ENCODE peak calls at places on chromosomes 7 and 10, in five cellular contexts. Q, T, X, K and L are unnamed samples.

GRCh38 chr7:139798221-139798620 is 20.4 kb upstream of the HIPK2 start:
- DNase-seq in Q (no peak), T (no peak), X (no peak), K (no peak), L (no peak)

GRCh38 chr7:27138987-27139334 is 4.5 kb downstream of the HOXA5 start:
- DNase-seq in Q (no peak), T (no peak), X (no peak), K (no peak), L (no peak)

GRCh38 chr7:151518105-151518780 is 1.5 kb downstream of the RHEB start:
- DNase-seq in Q (no peak), T (peak), X (no peak), K (peak), L (no peak)

GRCh38 chr10:44333511-44333910 is 51.4 kb downstream of the CXCL12 start:
- DNase-seq in Q (no peak), T (no peak), X (no peak), K (no peak), L (no peak)

GRCh38 chr7:137934941-137935848 is 66.7 kb downstream of the CREB3L2 start:
- DNase-seq in Q (no peak), T (no peak), X (no peak), K (no peak), L (no peak)

GRCh38 chr10:4698075-4698474 is 127.9 kb upstream of the AKR1E2 start:
- DNase-seq in Q (no peak), T (no peak), X (peak), K (no peak), L (no peak)

GRCh38 chr10:4034907-4035581 is 250.0 kb upstream of the KLF6 start:
- DNase-seq in Q (no peak), T (no peak), X (no peak), K (peak), L (no peak)

GRCh38 chr10:70537398-70538194 is 59.0 kb downstream of the PALD1 start:
- DNase-seq in Q (no peak), T (no peak), X (no peak), K (no peak), L (peak)

GRCh38 chr7:84529480-84530205 is 335.1 kb upstream of the SEMA3A start:
- DNase-seq in Q (no peak), T (no peak), X (peak), K (no peak), L (no peak)

GRCh38 chr10:76022366-76022765 is 590.9 kb downstream of the LRMDA start:
- DNase-seq in Q (no peak), T (no peak), X (no peak), K (no peak), L (no peak)

GRCh38 chr7:157274991-157275427 is 61.8 kb upstream of the DNAJB6 start:
- DNase-seq in Q (no peak), T (no peak), X (no peak), K (no peak), L (no peak)

GRCh38 chr10:25694976-25695375 is 239.1 kb upstream of the MYO3A start:
- DNase-seq in Q (no peak), T (no peak), X (no peak), K (no peak), L (no peak)

GRCh38 chr10:103415581-103415980 is 19.2 kb downstream of the PDCD11 start:
- DNase-seq in Q (no peak), T (no peak), X (no peak), K (no peak), L (no peak)

GRCh38 chr10:69641261-69641980 is 11.4 kb downstream of the FAM241B start:
- DNase-seq in Q (no peak), T (no peak), X (no peak), K (no peak), L (no peak)

GRCh38 chr7:92366730-92367129 is 80.6 kb upstream of the GATAD1 start:
- DNase-seq in Q (no peak), T (no peak), X (no peak), K (no peak), L (no peak)

GRCh38 chr7:20991544-20991943 is 204.9 kb upstream of the SP8 start:
- DNase-seq in Q (no peak), T (no peak), X (no peak), K (no peak), L (no peak)

GRCh38 chr10:88172159-88172558 is 308.7 kb downstream of the PTEN start:
- DNase-seq in Q (no peak), T (no peak), X (no peak), K (no peak), L (no peak)

GRCh38 chr10:125118701-125119100 is 41.7 kb downstream of the CTBP2 start:
- DNase-seq in Q (no peak), T (peak), X (no peak), K (no peak), L (no peak)

GRCh38 chr7:130921391-130922180 is 187.6 kb upstream of the KLF14 start:
- DNase-seq in Q (no peak), T (peak), X (no peak), K (no peak), L (peak)

GRCh38 chr10:78028438-78029293 is 649 bp downstream of the POLR3A start:
- DNase-seq in Q (no peak), T (no peak), X (no peak), K (no peak), L (no peak)

GRCh38 chr10:114393482-114393881 is 10.8 kb downstream of the AFAP1L2 start:
- DNase-seq in Q (no peak), T (no peak), X (no peak), K (no peak), L (no peak)

GRCh38 chr7:75679060-75679459 is 59.7 kb downstream of the HIP1 start:
- DNase-seq in Q (no peak), T (no peak), X (no peak), K (no peak), L (no peak)

GRCh38 chr10:86365346-86366032 is 1.1 kb downstream of the GRID1 start:
- DNase-seq in Q (no peak), T (peak), X (no peak), K (no peak), L (no peak)

GRCh38 chr7:130622866-130623265 is 45.7 kb downstream of the COPG2 start:
- DNase-seq in Q (no peak), T (no peak), X (no peak), K (no peak), L (no peak)

GRCh38 chr10:44761076-44761475 is 150.1 kb upstream of the TMEM72 start:
- DNase-seq in Q (no peak), T (no peak), X (peak), K (no peak), L (no peak)

GRCh38 chr7:1225462-1226154 is 7.1 kb upstream of the UNCX start:
- DNase-seq in Q (no peak), T (no peak), X (no peak), K (no peak), L (no peak)

GRCh38 chr7:130490287-130490686 is 1.6 kb upstream of the MEST start:
- DNase-seq in Q (peak), T (no peak), X (no peak), K (no peak), L (peak)

GRCh38 chr7:151786241-151786640 is 90.7 kb downstream of the PRKAG2 start:
- DNase-seq in Q (no peak), T (peak), X (no peak), K (no peak), L (no peak)

GRCh38 chr7:133401225-133401624 is 148.3 kb downstream of the EXOC4 start:
- DNase-seq in Q (no peak), T (no peak), X (no peak), K (no peak), L (no peak)

GRCh38 chr7:74173074-74173473 is 1.1 kb upstream of the EIF4H start:
- DNase-seq in Q (no peak), T (no peak), X (peak), K (no peak), L (no peak)

GRCh38 chr7:50210706-50211115 is 93.8 kb upstream of the IKZF1 start:
- DNase-seq in Q (no peak), T (no peak), X (no peak), K (no peak), L (no peak)

GRCh38 chr10:110651044-110651958 is 7.2 kb downstream of the RBM20 start:
- DNase-seq in Q (no peak), T (peak), X (no peak), K (no peak), L (no peak)

DNA sequence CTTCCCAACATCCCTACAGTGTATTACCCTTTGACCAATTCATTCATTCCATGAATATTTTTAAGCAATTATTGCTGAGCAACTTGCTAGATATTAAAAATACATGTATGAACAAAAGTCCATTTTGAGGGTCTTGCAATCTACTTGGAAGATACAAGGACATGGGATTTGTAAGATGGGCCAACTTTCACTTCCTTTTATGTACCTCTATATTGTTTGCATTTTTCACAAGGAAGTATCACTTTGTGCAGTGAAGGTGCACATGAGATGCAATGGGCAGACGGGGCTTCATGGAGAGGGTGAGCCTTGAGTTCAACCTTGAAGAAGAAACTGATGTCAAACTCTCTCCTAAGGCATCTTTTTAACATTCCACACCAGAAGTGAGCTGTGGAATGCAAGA is 341.6 kb downstream of the ELMO1 start:
- DNase-seq in Q (no peak), T (no peak), X (no peak), K (no peak), L (no peak)
- TF ChIP-seq CTCF in Q (no peak), T (no peak), X (no peak), K (no peak), L (no peak)

DNA sequence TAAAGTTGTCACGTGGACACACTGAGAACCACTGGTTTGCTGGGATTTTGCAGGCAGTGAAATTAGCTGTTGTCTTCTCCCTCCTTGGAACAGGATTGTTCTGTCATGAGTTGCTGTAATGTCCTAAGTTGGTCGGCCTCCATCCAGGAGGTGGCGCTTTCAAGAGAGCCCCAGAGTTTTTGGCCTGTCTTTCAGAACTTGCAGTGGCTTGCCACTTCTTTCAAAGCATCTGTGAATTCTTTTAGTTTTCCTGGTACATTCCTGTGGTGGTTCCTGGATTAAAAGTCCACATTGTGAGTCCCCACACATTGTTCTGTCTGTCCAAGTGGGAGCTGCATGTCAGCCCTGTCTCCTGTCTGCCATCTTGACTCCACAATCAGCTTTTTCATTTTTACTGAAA is 133.8 kb downstream of the PON1 start:
- DNase-seq in Q (no peak), T (no peak), X (no peak), K (no peak), L (no peak)
- TF ChIP-seq CTCF in Q (no peak), T (no peak), X (peak), K (no peak), L (no peak)

GRCh38 chr10:84845628-84846261 is 517.4 kb downstream of the CCSER2 start:
- DNase-seq in Q (no peak), T (no peak), X (peak), K (no peak), L (no peak)
- TF ChIP-seq CTCF in Q (no peak), T (no peak), X (peak), K (no peak), L (peak)

GRCh38 chr10:131786756-131787605 is 113.8 kb upstream of the PPP2R2D start:
- DNase-seq in Q (peak), T (no peak), X (peak), K (no peak), L (peak)
- TF ChIP-seq CTCF in Q (peak), T (peak), X (peak), K (peak), L (peak)

DNA sequence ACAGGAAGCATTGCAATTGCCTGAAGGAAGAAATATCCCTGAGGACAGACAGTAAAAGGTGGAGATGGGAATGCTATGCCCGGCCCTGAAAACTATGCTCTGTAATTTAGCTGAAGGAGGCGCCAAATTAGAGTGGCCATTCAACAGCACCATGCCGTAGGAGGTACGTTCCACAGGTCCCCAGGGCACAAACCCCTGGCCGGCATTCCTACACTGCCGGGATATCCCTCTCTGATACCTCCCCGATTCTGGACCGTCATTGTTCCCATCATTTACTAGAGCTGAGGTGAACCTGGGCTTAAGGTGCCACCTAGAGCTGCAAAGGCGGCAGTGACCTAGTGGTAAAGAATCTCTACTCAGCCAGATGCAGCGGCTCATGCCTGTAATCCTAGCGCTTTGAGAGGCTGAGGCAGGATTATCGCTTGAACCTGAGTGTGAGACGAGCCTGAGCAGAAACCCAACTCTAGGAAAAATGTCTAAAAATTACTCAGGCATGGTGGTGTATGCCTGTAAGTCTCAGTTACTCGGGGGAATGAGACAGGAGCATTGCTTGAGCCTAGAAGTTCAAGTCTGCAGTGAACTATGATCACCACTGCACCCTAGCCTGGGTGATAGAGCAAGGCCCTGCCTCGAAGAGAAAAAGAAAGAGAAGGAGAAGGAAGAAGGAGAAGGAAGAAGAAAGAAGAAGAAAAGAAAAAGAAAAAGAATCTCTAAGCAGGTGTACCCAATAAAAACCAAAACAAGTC is 53.0 kb upstream of the TNKS2 start:
- DNase-seq in Q (no peak), T (no peak), X (peak), K (no peak), L (no peak)
- TF ChIP-seq CTCF in Q (no peak), T (peak), X (peak), K (no peak), L (peak)

DNA sequence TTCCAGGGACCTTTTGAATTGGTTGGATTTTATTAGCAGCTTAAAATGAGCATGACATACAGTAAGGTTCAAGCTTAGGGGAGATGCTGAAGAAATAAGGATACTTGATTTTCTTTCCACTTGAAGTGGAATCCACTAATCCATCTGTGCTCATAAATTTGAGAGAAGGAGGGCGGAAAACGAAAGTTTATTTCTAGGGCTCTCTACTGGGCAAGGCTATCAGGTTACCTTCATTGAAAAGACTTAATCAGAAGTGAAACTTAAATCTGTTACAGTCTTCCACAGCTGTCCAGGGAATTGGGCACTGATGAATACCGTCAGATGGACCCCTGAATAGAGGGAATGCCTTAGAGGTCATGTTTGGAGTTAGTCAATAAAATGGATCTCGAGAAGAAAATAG is 21.8 kb downstream of the AUTS2 start:
- DNase-seq in Q (no peak), T (no peak), X (no peak), K (no peak), L (no peak)
- TF ChIP-seq CTCF in Q (no peak), T (no peak), X (no peak), K (no peak), L (no peak)

GRCh38 chr10:79178070-79178576 is 109.4 kb downstream of the ZMIZ1 start:
- DNase-seq in Q (no peak), T (no peak), X (no peak), K (no peak), L (no peak)

GRCh38 chr10:79181227-79181626 is 112.5 kb downstream of the ZMIZ1 start:
- DNase-seq in Q (no peak), T (no peak), X (no peak), K (no peak), L (no peak)

GRCh38 chr10:79178614-79179403 is 110.0 kb downstream of the ZMIZ1 start:
- DNase-seq in Q (no peak), T (peak), X (no peak), K (no peak), L (no peak)

GRCh38 chr10:79180619-79181221 is 112.0 kb downstream of the ZMIZ1 start:
- DNase-seq in Q (no peak), T (no peak), X (no peak), K (no peak), L (no peak)

DNA sequence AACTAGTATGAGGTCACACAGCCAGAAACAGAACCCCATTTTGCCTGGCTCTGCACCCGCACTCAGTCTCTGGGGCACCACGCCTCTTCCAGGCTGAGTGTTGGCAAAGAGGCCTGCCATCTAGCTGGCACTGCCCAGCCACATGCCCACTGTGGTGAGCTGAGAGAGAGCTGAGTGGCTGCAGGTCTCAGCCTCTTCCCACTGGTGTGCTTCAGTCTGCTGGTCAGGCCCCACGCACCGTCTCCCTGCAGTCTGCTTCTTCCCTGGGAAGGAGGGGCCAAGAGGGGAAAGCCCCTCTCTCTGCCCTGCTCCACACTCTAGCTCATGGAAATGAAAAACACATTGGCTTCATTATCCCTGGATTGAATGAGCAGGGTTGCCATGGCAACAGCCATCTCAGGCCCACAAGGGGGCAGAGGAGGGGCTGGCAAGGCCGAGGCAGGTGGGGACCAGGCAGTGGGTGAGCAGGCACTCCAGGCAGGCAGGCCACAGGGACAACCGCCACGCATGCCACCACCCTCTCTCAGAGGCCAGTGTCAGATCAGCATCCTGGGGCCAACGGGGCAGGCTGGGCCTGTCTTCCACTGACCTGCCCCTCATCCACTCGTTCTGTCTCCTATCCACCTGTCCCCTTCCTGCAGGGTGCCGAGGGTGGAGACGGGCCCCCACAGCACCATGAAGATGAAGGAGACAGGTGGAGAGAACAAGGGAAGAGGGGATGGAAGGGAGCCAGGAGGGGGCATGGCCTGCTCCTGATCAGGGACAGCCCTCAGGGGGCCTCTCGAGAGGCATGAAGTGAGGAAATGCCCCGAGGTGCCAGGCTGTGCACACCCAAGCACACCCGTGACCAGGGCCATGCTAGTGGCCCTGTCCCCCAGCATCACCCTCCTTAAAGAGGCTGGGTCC is 110.9 kb downstream of the ZMIZ1 start:
- DNase-seq in Q (no peak), T (no peak), X (no peak), K (no peak), L (peak)
- TF ChIP-seq CTCF in Q (no peak), T (no peak), X (no peak), K (no peak), L (peak)